ENCODE peak calls at places on chromosomes 12 and 14, in seven cellular contexts. D is IMR-90, R is neuronal stem cell, G is mesendoderm, U is H1, X is H9, B is trophoblast cell. E is an unnamed sample.

GRCh38 chr14:31951638-31951964 is 125.5 kb upstream of the ARHGAP5 start:
- DNase-seq in D (no peak), R (no peak), G (peak; percentile 53), U (no peak), X (no peak), B (no peak), E (no peak)

GRCh38 chr12:53505086-53505485 is 2.2 kb downstream of the NPFF start:
- DNase-seq in D (peak; percentile 49), R (no peak), G (no peak), U (no peak), X (no peak), B (no peak), E (no peak)

GRCh38 chr14:58082491-58083098 is 69.4 kb downstream of the ARMH4 start:
- DNase-seq in D (peak; percentile 89), R (no peak), G (peak; percentile 44), U (no peak), X (no peak), B (peak; percentile 61), E (peak; percentile 90)

GRCh38 chr14:95065411-95065810 is 91.9 kb downstream of the DICER1 start:
- DNase-seq in D (no peak), R (no peak), G (peak; percentile 47), U (no peak), X (no peak), B (no peak), E (no peak)

GRCh38 chr14:76329951-76330350 is 46.0 kb upstream of the ESRRB start:
- DNase-seq in D (no peak), R (no peak), G (no peak), U (no peak), X (no peak), B (no peak), E (no peak)

GRCh38 chr12:63867026-63867425 is 22.5 kb downstream of the SRGAP1 start:
- DNase-seq in D (no peak), R (no peak), G (no peak), U (no peak), X (no peak), B (no peak), E (no peak)

GRCh38 chr12:94147991-94148840 is at the start of gene PLXNC1:
- DNase-seq in D (peak; percentile 31), R (peak; percentile 53), G (peak; percentile 52), U (no peak), X (peak; percentile 67), B (peak; percentile 36), E (peak; percentile 46)

GRCh38 chr14:72894623-72895378 is 900 bp upstream of the DPF3 start:
- DNase-seq in D (no peak), R (peak; percentile 44), G (peak; percentile 85), U (no peak), X (peak; percentile 59), B (peak; percentile 60), E (peak; percentile 45)

GRCh38 chr14:64137657-64138290 is 156.4 kb downstream of the ESR2 start:
- DNase-seq in D (peak; percentile 8), R (no peak), G (peak; percentile 32), U (no peak), X (no peak), B (no peak), E (peak; percentile 26)

GRCh38 chr14:63283501-63284248 is 35.1 kb downstream of the GPHB5 start:
- DNase-seq in D (no peak), R (no peak), G (no peak), U (no peak), X (no peak), B (no peak), E (peak; percentile 31)

GRCh38 chr12:67726868-67727267 is 78.3 kb downstream of the DYRK2 start:
- DNase-seq in D (no peak), R (no peak), G (no peak), U (no peak), X (no peak), B (no peak), E (no peak)

GRCh38 chr14:97975960-97976359 is 1178.8 kb downstream of the VRK1 start:
- DNase-seq in D (no peak), R (no peak), G (no peak), U (no peak), X (no peak), B (no peak), E (no peak)

GRCh38 chr14:97970222-97970621 is 1173.0 kb downstream of the VRK1 start:
- DNase-seq in D (no peak), R (no peak), G (no peak), U (no peak), X (no peak), B (no peak), E (no peak)
- H2AK5ac ChIP-seq in D (no peak overlapping the region), R (no peak overlapping the region), G (no peak overlapping the region), U (no peak overlapping the region), X (no peak overlapping the region), B (no peak overlapping the region), E (no peak overlapping the region)

DNA sequence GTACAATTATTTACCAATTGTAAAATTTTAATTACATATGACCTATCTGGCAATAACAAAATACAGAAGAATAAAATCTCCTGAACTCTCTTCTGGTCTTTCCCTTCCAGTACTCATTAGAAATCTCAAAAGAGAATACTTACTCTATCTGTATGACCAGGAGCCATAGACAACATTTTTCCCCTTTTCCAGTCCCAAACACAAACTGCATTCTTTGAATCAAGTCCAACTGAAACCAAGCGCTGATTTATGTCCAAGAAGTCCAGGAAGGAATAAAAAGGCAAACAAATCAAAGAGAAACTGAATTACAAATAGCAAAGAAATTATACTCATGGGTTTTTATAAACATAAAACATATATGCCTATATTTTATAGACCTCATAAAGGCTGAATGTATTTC is 46.7 kb downstream of the EML5 start:
- DNase-seq in D (peak; percentile 58), R (no peak), G (no peak), U (no peak), X (no peak), B (no peak), E (no peak)
- H2AK5ac ChIP-seq in D (no peak overlapping the region), R (no peak overlapping the region), G (no peak overlapping the region), U (no peak overlapping the region), X (no peak overlapping the region), B (no peak overlapping the region), E (no peak overlapping the region)

DNA sequence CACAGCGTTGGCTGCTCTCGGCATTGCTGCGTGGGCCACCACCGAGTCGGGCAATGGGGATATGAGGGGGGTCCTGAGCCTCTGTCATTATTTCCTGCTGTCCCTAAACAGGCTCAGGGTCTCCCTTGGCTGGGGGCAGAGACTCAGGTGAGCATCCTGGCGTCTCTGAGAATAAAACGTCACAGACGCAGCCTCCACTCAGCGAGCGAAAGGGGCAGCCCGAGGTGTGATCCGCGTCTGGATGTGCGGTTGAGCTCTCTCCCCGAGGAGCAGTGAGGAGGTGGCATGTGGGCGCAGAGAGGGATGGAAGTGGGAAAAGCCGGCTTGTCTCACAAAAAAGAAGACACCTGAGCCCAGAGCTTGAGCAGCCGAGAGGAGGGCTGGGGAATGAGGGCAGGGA is 62.6 kb downstream of the GALNT9 start:
- DNase-seq in D (no peak), R (no peak), G (no peak), U (no peak), X (no peak), B (no peak), E (no peak)
- H2AK5ac ChIP-seq in D (no peak overlapping the region), R (peak overlapping the region; percentile 6), G (no peak overlapping the region), U (no peak overlapping the region), X (no peak overlapping the region), B (no peak overlapping the region), E (no peak overlapping the region)

GRCh38 chr14:71711131-71711530 is 221.1 kb upstream of the RGS6 start:
- DNase-seq in D (no peak), R (no peak), G (no peak), U (no peak), X (no peak), B (no peak), E (no peak)
- H2AK5ac ChIP-seq in D (peak overlapping the region; percentile 96), R (no peak overlapping the region), G (no peak overlapping the region), U (no peak overlapping the region), X (no peak overlapping the region), B (no peak overlapping the region), E (no peak overlapping the region)

GRCh38 chr12:40831916-40832315 is 139.7 kb downstream of the CNTN1 start:
- DNase-seq in D (no peak), R (no peak), G (no peak), U (no peak), X (no peak), B (no peak), E (no peak)

GRCh38 chr12:40834321-40834720 is 142.1 kb downstream of the CNTN1 start:
- DNase-seq in D (no peak), R (no peak), G (no peak), U (no peak), X (no peak), B (no peak), E (no peak)

GRCh38 chr12:40829738-40830144 is 137.5 kb downstream of the CNTN1 start:
- DNase-seq in D (no peak), R (no peak), G (no peak), U (no peak), X (no peak), B (no peak), E (no peak)

GRCh38 chr12:40833818-40834217 is 141.6 kb downstream of the CNTN1 start:
- DNase-seq in D (no peak), R (no peak), G (no peak), U (no peak), X (no peak), B (no peak), E (no peak)

GRCh38 chr12:40832668-40833067 is 140.4 kb downstream of the CNTN1 start:
- DNase-seq in D (no peak), R (no peak), G (peak; percentile 61), U (no peak), X (no peak), B (peak; percentile 12), E (no peak)
- H2AK5ac ChIP-seq in D (no peak overlapping the region), R (no peak overlapping the region), G (no peak overlapping the region), U (no peak overlapping the region), X (no peak overlapping the region), B (no peak overlapping the region), E (no peak overlapping the region)

DNA sequence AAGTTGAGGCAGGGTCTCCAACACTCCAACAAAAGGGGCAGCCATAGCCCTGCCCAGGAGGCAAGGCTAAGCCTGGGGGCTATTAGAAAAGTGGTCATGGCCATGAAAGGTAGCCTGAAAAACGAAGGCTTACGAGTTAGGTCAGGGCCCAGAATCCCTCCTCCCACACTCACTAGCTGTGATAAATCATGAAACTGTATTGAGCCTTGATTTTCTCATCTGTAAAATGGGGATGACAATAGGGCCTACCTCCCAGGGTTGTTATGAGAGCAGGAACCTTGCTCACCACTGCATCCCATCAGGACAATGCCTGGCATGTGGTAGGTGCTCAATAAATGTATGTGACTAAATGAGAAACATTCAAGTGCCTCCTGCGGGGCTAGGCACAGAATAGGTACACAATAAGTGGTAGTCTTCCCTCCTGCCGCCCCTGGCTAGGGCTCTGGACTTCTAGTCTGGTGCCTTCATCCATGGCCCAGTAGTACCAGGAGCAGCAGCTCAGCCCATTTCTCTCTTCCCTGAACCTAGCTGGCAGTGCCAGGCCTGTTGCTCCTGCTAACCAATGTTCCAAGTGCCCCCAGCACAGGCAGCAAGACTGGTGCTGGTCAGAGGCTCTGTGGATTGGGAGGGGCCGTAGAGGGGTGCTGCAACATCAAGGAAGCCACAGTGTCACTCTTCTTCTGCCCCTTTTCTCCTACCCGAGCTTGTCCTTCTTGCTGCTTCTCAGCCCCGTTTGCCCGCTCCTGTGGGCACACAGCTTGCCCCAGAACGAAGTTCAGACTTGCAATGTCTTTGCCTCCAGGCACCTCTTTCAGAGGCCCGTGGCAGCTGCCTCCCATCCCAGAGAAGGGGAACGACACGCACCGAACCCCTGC is 7.8 kb downstream of the PGF start:
- DNase-seq in D (no peak), R (no peak), G (no peak), U (no peak), X (no peak), B (no peak), E (no peak)
- H2AK5ac ChIP-seq in D (no peak overlapping the region), R (peak overlapping the region; percentile 22), G (no peak overlapping the region), U (no peak overlapping the region), X (no peak overlapping the region), B (no peak overlapping the region), E (no peak overlapping the region)

GRCh38 chr12:124725099-124725498 is 138.6 kb downstream of the SCARB1 start:
- DNase-seq in D (no peak), R (no peak), G (no peak), U (no peak), X (no peak), B (no peak), E (no peak)
- H2AK5ac ChIP-seq in D (no peak overlapping the region), R (no peak overlapping the region), G (no peak overlapping the region), U (no peak overlapping the region), X (no peak overlapping the region), B (no peak overlapping the region), E (peak overlapping the region; percentile 6)